ENCODE peak calls at places on chromosomes 6 and 20, in six cellular contexts. V is endothelial cell; H is CD4-positive, alpha-beta T cell; T is Calu3; M is fibroblast of villous mesenchyme; I is cardiac muscle cell. G is an unnamed sample.

GRCh38 chr20:1319462-1319861 is 9.5 kb downstream of the SDCBP2 start:
- DNase-seq in I (no peak), H (no peak), M (no peak), T (no peak), V (no peak), G (no peak)

GRCh38 chr6:129440691-129441090 is 269.3 kb downstream of the ARHGAP18 start:
- DNase-seq in T (no peak), I (peak; percentile 26), V (no peak), M (no peak), H (no peak), G (no peak)

GRCh38 chr20:51661609-51662178 is 106.5 kb downstream of the ATP9A start:
- DNase-seq in V (no peak), T (peak; percentile 18), M (peak; percentile 42), H (no peak), I (no peak), G (no peak)

GRCh38 chr6:38973178-38974057 is 75.2 kb upstream of the GLP1R start:
- DNase-seq in H (no peak), I (peak; percentile 78), M (peak; percentile 72), T (peak; percentile 69), V (peak; percentile 38), G (no peak)

GRCh38 chr6:143705564-143705963 is 27.8 kb downstream of the PHACTR2 start:
- DNase-seq in T (no peak), V (no peak), I (no peak), M (no peak), H (no peak), G (no peak)

GRCh38 chr6:140736227-140736626 is 1361.8 kb upstream of the CITED2 start:
- DNase-seq in H (no peak), T (no peak), I (peak; percentile 58), V (no peak), M (peak; percentile 20), G (no peak)

GRCh38 chr6:33789550-33789895 is 593 bp upstream of the LEMD2 start:
- DNase-seq in V (no peak), T (no peak), M (no peak), H (no peak), I (no peak), G (no peak)

GRCh38 chr6:3235486-3235885 is 8.0 kb upstream of the TUBB2B start:
- DNase-seq in M (no peak), H (no peak), T (no peak), V (no peak), I (no peak), G (no peak)

GRCh38 chr6:147132889-147133288 is 71.3 kb upstream of the STXBP5 start:
- DNase-seq in H (no peak), T (no peak), I (peak; percentile 72), M (peak; percentile 62), V (no peak), G (no peak)

GRCh38 chr6:4270799-4271198 is 135.4 kb upstream of the ECI2 start:
- DNase-seq in H (no peak), I (peak; percentile 53), T (no peak), V (no peak), M (no peak), G (no peak)

GRCh38 chr6:57243954-57244353 is 21.8 kb upstream of the RAB23 start:
- DNase-seq in M (no peak), T (no peak), I (no peak), V (no peak), H (no peak), G (no peak)

GRCh38 chr6:98605705-98606104 is 228.7 kb upstream of the POU3F2 start:
- DNase-seq in M (no peak), V (no peak), H (no peak), I (no peak), T (no peak), G (no peak)

GRCh38 chr20:53028337-53029007 is 56.3 kb downstream of the TSHZ2 start:
- DNase-seq in I (no peak), V (no peak), H (no peak), M (no peak), T (no peak), G (no peak)

GRCh38 chr6:79378957-79379356 is 144.5 kb upstream of the HMGN3 start:
- DNase-seq in T (no peak), V (no peak), M (no peak), H (no peak), I (no peak), G (no peak)

GRCh38 chr20:48317578-48317977 is 510.2 kb downstream of the PREX1 start:
- DNase-seq in H (no peak), T (no peak), I (no peak), V (no peak), M (no peak), G (no peak)

DNA sequence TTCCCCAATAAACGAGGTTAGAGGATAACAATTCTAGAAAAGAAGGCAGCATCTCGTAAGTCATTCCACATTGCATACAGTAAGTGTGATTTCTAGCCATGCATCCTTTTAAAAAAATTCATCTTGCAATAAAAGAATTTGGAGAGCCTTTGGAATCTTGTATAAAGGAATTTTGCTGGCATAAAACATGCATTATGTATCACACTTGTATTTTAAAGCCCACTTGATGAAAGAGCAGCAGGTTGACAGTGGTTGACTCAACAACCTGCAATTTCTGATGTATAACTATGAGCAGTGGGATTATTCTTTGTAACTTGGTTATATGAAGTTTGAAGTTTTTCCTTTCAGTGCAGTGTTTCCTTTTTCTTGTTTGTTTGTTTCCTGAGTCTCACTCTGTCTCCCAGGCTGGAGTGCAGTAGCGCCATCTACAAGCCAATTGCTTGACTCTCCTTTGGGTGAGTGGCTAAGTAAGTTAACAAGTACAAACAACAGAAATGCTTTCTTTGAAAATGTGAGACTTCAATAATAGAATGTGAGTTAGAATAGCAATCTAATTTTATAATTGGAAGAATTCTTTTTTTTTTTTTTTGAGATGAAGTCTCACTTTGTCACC is 39.9 kb downstream of the JARID2 start:
- DNase-seq in M (no peak), I (no peak), V (no peak), H (no peak), T (no peak), G (no peak)
- TF ChIP-seq CTCF in M (peak; percentile 10), I (peak; percentile 20), V (no peak), H (no peak), T (no peak), G (no peak)

GRCh38 chr20:63321148-63321831 is 28.3 kb downstream of the COL20A1 start:
- DNase-seq in V (no peak), I (peak; percentile 67), M (no peak), H (no peak), T (no peak), G (no peak)

GRCh38 chr20:63323298-63323820 is 30.4 kb downstream of the COL20A1 start:
- DNase-seq in H (no peak), V (no peak), T (no peak), I (no peak), M (no peak), G (no peak)

GRCh38 chr20:63325021-63325471 is 32.1 kb downstream of the COL20A1 start:
- DNase-seq in V (no peak), T (no peak), I (no peak), H (no peak), M (no peak), G (no peak)

GRCh38 chr20:63322146-63322922 is 29.3 kb downstream of the COL20A1 start:
- DNase-seq in I (no peak), V (no peak), T (no peak), H (no peak), M (no peak), G (no peak)

DNA sequence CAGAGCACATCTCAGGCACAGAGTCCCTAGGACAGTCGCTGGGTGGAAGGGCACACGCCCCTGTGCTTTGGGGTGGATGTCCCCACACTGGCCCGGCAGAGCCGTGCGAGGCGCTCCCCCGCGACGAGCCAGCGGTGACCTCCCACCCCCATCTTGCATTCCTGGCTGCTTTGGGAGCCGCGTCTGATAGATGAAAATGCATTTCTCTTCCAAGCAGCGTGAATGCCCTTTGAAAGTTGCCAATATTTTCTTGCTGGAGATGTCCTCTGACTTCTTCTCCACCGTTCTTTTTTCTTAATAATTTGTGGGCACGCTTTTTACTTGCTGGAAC is 29.9 kb downstream of the COL20A1 start:
- DNase-seq in T (no peak), V (no peak), H (no peak), I (no peak), M (no peak), G (no peak)
- TF ChIP-seq CTCF in T (no peak), V (no peak), H (no peak), I (no peak), M (no peak), G (no peak)

GRCh38 chr20:37095609-37096414 is at the start of gene RBL1:
- DNase-seq in V (peak; percentile 67), T (peak; percentile 91), H (peak; percentile 86), I (peak; percentile 84), M (peak; percentile 86), G (peak; percentile 74)
- TF ChIP-seq CTCF in V (no peak), T (peak; percentile 12), H (peak; percentile 16), I (peak; percentile 37), M (peak; percentile 44), G (no peak)

GRCh38 chr6:123223461-123223860 is 227.4 kb downstream of the CLVS2 start:
- DNase-seq in M (no peak), V (no peak), I (no peak), H (no peak), T (no peak), G (no peak)

GRCh38 chr6:123226398-123226797 is 230.4 kb downstream of the CLVS2 start:
- DNase-seq in T (no peak), V (no peak), H (no peak), M (no peak), I (no peak), G (no peak)

DNA sequence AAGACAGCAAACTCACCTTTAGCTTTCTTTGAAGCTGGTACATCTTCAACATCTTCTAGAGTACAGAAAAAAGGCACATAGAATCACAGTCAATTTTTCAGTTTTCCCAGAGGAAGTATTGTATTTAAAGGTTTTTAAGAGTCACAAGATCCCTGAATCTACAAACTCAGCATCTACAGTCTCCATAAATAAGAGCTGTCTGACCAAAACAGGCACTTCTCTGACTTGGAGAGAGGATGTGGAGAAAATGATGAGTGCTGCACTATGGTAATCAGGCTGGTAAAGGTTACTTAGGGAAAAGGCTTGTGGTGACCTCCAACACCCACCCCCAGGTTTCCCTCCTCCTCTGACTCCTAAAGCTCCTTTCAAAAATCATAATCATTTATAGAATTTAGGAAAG is 228.0 kb downstream of the CLVS2 start:
- DNase-seq in M (no peak), V (no peak), T (no peak), I (no peak), H (no peak), G (no peak)
- TF ChIP-seq CTCF in M (no peak), V (no peak), T (no peak), I (no peak), H (no peak), G (no peak)

GRCh38 chr6:36605560-36606391 is 11.6 kb downstream of the SRSF3 start:
- DNase-seq in V (no peak), I (peak; percentile 54), H (no peak), M (peak; percentile 56), T (no peak), G (no peak)
- TF ChIP-seq CTCF in V (no peak), I (peak; percentile 8), H (no peak), M (no peak), T (no peak), G (peak; percentile 16)

G was measured in progenitor cell of endocrine pancreas.